ENCODE peak calls at places on chromosomes 12 and 14, in six cellular contexts. R is naive thymus-derived CD4-positive, alpha-beta T cell; Z is aorta; N is GM23248; M is SK-N-SH; D is BJ. K is an unnamed sample.

GRCh38 chr12:46523863-46524770 is 151.5 kb upstream of the SLC38A2 start:
- DNase-seq in D (peak; percentile 67), Z (peak; percentile 44), N (peak; percentile 98), R (peak; percentile 64), M (no peak), K (no peak)

GRCh38 chr12:62282375-62282774 is 22.2 kb downstream of the USP15 start:
- DNase-seq in M (no peak), R (no peak), D (no peak), N (no peak), Z (no peak), K (no peak)

GRCh38 chr14:66082009-66082408 is 404.2 kb upstream of the CCDC196 start:
- DNase-seq in R (no peak), Z (no peak), M (peak; percentile 73), N (no peak), D (no peak), K (no peak)

GRCh38 chr12:122020795-122021192 is 890 bp upstream of the BCL7A start:
- DNase-seq in N (no peak), R (no peak), M (no peak), Z (no peak), D (no peak), K (peak; percentile 46)

GRCh38 chr12:58803893-58804292 is 116.4 kb downstream of the LRIG3 start:
- DNase-seq in M (no peak), R (no peak), N (peak; percentile 85), Z (no peak), D (peak; percentile 54), K (no peak)

GRCh38 chr14:75667099-75667498 is 6.1 kb downstream of the TTLL5 start:
- DNase-seq in N (no peak), R (no peak), M (no peak), Z (no peak), D (no peak), K (no peak)

GRCh38 chr14:33348510-33348909 is 409.8 kb downstream of the NPAS3 start:
- DNase-seq in D (no peak), Z (no peak), M (no peak), N (no peak), R (no peak), K (no peak)

GRCh38 chr12:102879144-102879763 is 37.8 kb downstream of the PAH start:
- DNase-seq in R (no peak), N (peak; percentile 78), D (peak; percentile 63), Z (no peak), M (peak; percentile 23), K (peak; percentile 69)

GRCh38 chr12:44709166-44709565 is 166.9 kb downstream of the NELL2 start:
- DNase-seq in Z (peak; percentile 39), R (no peak), M (no peak), D (no peak), N (peak; percentile 0), K (no peak)

GRCh38 chr12:54725233-54725843 is 77.2 kb upstream of the DCD start:
- DNase-seq in M (no peak), Z (no peak), R (no peak), D (no peak), N (peak; percentile 54), K (no peak)

GRCh38 chr14:104350463-104351185 is 212.2 kb downstream of the KIF26A start:
- DNase-seq in R (peak; percentile 0), Z (no peak), N (no peak), M (peak; percentile 55), D (no peak), K (peak; percentile 16)

GRCh38 chr12:105226219-105226618 is 9.8 kb downstream of the APPL2 start:
- DNase-seq in R (no peak), D (peak; percentile 95), Z (peak; percentile 82), M (peak; percentile 73), N (peak; percentile 98), K (no peak)

GRCh38 chr12:89951050-89951693 is 242.5 kb upstream of the ATP2B1 start:
- DNase-seq in R (peak; percentile 11), Z (no peak), M (no peak), N (peak; percentile 79), D (no peak), K (no peak)

GRCh38 chr14:69299286-69300035 is 39.5 kb downstream of the GALNT16 start:
- DNase-seq in D (no peak), N (peak; percentile 14), M (no peak), R (no peak), Z (peak; percentile 47), K (peak; percentile 75)

GRCh38 chr14:76330411-76331327 is 45.3 kb upstream of the ESRRB start:
- DNase-seq in N (no peak), R (no peak), M (no peak), D (no peak), Z (no peak), K (peak; percentile 36)

GRCh38 chr14:105420141-105420975 is 731 bp downstream of the MTA1 start:
- DNase-seq in D (no peak), M (peak; percentile 76), N (no peak), Z (peak; percentile 76), R (no peak), K (peak; percentile 90)

GRCh38 chr12:68958337-68958736 is 25.4 kb upstream of the CPM start:
- DNase-seq in R (no peak), M (no peak), D (no peak), N (no peak), Z (no peak), K (no peak)

GRCh38 chr14:67358914-67359313 is 690 bp downstream of the ATP6V1D start:
- DNase-seq in M (no peak), Z (no peak), D (no peak), R (no peak), N (peak; percentile 16), K (peak; percentile 52)

DNA sequence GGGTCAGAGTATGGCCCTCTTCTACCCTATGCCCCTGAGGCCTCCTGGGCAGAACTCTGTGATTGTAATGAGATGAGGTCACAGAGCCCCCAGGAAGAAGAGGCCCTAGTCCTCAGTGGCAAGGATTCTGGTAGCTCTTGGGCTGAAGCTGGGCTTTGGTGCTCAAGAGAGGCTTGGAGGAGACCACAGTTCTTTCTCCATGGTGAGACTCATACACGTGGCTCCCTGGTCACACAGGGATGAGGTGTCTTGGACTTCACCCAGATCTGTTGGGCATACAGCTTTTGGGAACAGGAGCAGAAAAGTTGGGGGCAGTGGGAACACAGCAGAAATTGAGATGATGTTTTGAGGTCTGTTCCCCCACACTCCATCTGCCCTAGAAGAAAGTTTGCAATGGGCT is at the start of gene KRT86:
- DNase-seq in Z (peak; percentile 24), D (no peak), M (no peak), N (peak; percentile 26), R (no peak), K (no peak)
- H3K27me3 ChIP-seq in Z (no peaks in the 10 kb centered on the region), D (no peaks in the 10 kb centered on the region), M (no peaks in the 10 kb centered on the region), N (no peaks in the 10 kb centered on the region), R (peaks cover 4% of the 10 kb centered on the region), K (peaks cover 12% of the 10 kb centered on the region)

GRCh38 chr12:125185311-125185739 is 120.1 kb downstream of the AACS start:
- DNase-seq in Z (no peak), N (no peak), M (no peak), R (no peak), D (no peak), K (peak; percentile 82)
- H3K27me3 ChIP-seq in Z (no peaks in the 10 kb centered on the region), N (peaks cover 28% of the 10 kb centered on the region), M (peaks cover 42% of the 10 kb centered on the region), R (no peaks in the 10 kb centered on the region), D (peaks cover 20% of the 10 kb centered on the region), K (peaks cover 43% of the 10 kb centered on the region)

DNA sequence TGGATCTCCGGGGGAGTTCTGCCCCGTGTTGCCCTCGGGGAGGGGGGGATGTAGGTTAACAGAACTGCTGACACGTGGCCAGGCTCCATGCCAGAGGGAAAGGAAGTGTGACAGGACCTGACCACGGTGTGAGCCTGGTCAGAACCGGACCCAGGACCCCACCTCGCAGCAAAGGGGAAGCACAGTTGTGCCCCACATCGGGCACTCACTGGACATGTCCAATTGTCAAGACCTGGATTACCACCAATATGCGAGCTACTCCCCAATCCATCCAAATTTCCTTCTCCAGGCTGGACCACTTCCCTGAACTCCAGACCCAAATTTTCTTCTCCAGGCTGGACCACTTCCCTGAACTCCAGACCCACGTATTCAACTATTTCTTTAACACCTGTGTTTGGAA is 78.8 kb upstream of the PIWIL1 start:
- DNase-seq in M (no peak), D (no peak), R (no peak), Z (no peak), N (no peak), K (no peak)
- H3K27me3 ChIP-seq in M (no peaks in the 10 kb centered on the region), D (no peaks in the 10 kb centered on the region), R (no peaks in the 10 kb centered on the region), Z (no peaks in the 10 kb centered on the region), N (no peaks in the 10 kb centered on the region), K (peaks cover 5% of the 10 kb centered on the region)

GRCh38 chr12:2198088-2198501 is 145.3 kb downstream of the CACNA1C start:
- DNase-seq in Z (no peak), R (no peak), M (no peak), D (peak; percentile 41), N (peak; percentile 76), K (peak; percentile 84)
- H3K27me3 ChIP-seq in Z (no peaks in the 10 kb centered on the region), R (no peaks in the 10 kb centered on the region), M (no peaks in the 10 kb centered on the region), D (no peaks in the 10 kb centered on the region), N (no peaks in the 10 kb centered on the region), K (no peaks in the 10 kb centered on the region)

K was measured in H7.